ENCODE peak calls at places on chromosome 12, in five cellular contexts. One of them, this sample, is unnamed.

GRCh38 chr12:54725233-54725843 is 77.2 kb upstream of the DCD start:
- DNase-seq in PC-3: peak; percentile 56
- DNase-seq in neural progenitor cell: peak; percentile 60
- DNase-seq in gastrocnemius medialis: no peak
- DNase-seq in upper lobe of right lung: no peak
- DNase-seq in this sample: no peak

GRCh38 chr12:88111074-88111652 is 30.7 kb downstream of the CEP290 start:
- DNase-seq in gastrocnemius medialis: no peak
- DNase-seq in PC-3: peak; percentile 76
- DNase-seq in upper lobe of right lung: no peak
- DNase-seq in neural progenitor cell: peak; percentile 8
- DNase-seq in this sample: no peak

GRCh38 chr12:112680993-112681392 is 110.6 kb upstream of the RPH3A start:
- DNase-seq in upper lobe of right lung: no peak
- DNase-seq in gastrocnemius medialis: no peak
- DNase-seq in PC-3: no peak
- DNase-seq in neural progenitor cell: no peak
- DNase-seq in this sample: no peak

GRCh38 chr12:12008931-12009611 is 61.7 kb upstream of the BCL2L14 start:
- DNase-seq in neural progenitor cell: peak; percentile 90
- DNase-seq in gastrocnemius medialis: no peak
- DNase-seq in PC-3: peak; percentile 88
- DNase-seq in upper lobe of right lung: no peak
- DNase-seq in this sample: no peak

GRCh38 chr12:53345486-53346195 is 9.5 kb upstream of the SP7 start:
- DNase-seq in upper lobe of right lung: no peak
- DNase-seq in PC-3: no peak
- DNase-seq in gastrocnemius medialis: no peak
- DNase-seq in neural progenitor cell: no peak
- DNase-seq in this sample: no peak

GRCh38 chr12:124030008-124030407 is 57.0 kb downstream of the ZNF664 start:
- DNase-seq in PC-3: no peak
- DNase-seq in neural progenitor cell: no peak
- DNase-seq in gastrocnemius medialis: no peak
- DNase-seq in upper lobe of right lung: no peak
- DNase-seq in this sample: no peak

GRCh38 chr12:87982208-87982607 is 47.0 kb downstream of the C12orf50 start:
- DNase-seq in upper lobe of right lung: no peak
- DNase-seq in neural progenitor cell: no peak
- DNase-seq in PC-3: no peak
- DNase-seq in gastrocnemius medialis: no peak
- DNase-seq in this sample: no peak

GRCh38 chr12:130916251-130916911 is 37.3 kb upstream of the ADGRD1 start:
- DNase-seq in PC-3: peak; percentile 80
- DNase-seq in gastrocnemius medialis: peak; percentile 34
- DNase-seq in upper lobe of right lung: peak; percentile 74
- DNase-seq in neural progenitor cell: peak; percentile 88
- DNase-seq in this sample: peak; percentile 80

GRCh38 chr12:116384629-116385485 is 107.4 kb upstream of the MED13L start:
- DNase-seq in gastrocnemius medialis: no peak
- DNase-seq in PC-3: peak; percentile 52
- DNase-seq in upper lobe of right lung: no peak
- DNase-seq in neural progenitor cell: no peak
- DNase-seq in this sample: no peak

GRCh38 chr12:125330645-125331341 is 265.6 kb downstream of the AACS start:
- DNase-seq in gastrocnemius medialis: no peak
- DNase-seq in neural progenitor cell: peak; percentile 91
- DNase-seq in upper lobe of right lung: peak; percentile 80
- DNase-seq in PC-3: peak; percentile 57
- DNase-seq in this sample: peak; percentile 62

GRCh38 chr12:2160043-2160442 is 107.3 kb downstream of the CACNA1C start:
- DNase-seq in gastrocnemius medialis: no peak
- DNase-seq in upper lobe of right lung: no peak
- DNase-seq in neural progenitor cell: no peak
- DNase-seq in PC-3: no peak
- DNase-seq in this sample: no peak

GRCh38 chr12:113818833-113819232 is 147.3 kb downstream of the RBM19 start:
- DNase-seq in gastrocnemius medialis: no peak
- DNase-seq in upper lobe of right lung: no peak
- DNase-seq in neural progenitor cell: peak; percentile 78
- DNase-seq in PC-3: peak; percentile 22
- DNase-seq in this sample: no peak

GRCh38 chr12:38152816-38153736 is 163.5 kb upstream of the ALG10B start:
- DNase-seq in upper lobe of right lung: peak; percentile 40
- DNase-seq in PC-3: no peak
- DNase-seq in gastrocnemius medialis: no peak
- DNase-seq in neural progenitor cell: no peak
- DNase-seq in this sample: no peak

GRCh38 chr12:43004908-43005307 is 415.4 kb upstream of the PRICKLE1 start:
- DNase-seq in gastrocnemius medialis: no peak
- DNase-seq in upper lobe of right lung: no peak
- DNase-seq in neural progenitor cell: peak; percentile 5
- DNase-seq in PC-3: no peak
- DNase-seq in this sample: no peak

GRCh38 chr12:15225136-15225535 is 3.9 kb upstream of the RERG start:
- DNase-seq in PC-3: no peak
- DNase-seq in upper lobe of right lung: no peak
- DNase-seq in neural progenitor cell: no peak
- DNase-seq in gastrocnemius medialis: no peak
- DNase-seq in this sample: no peak

GRCh38 chr12:25904442-25904841 is 54.0 kb upstream of the RASSF8 start:
- DNase-seq in PC-3: peak; percentile 44
- DNase-seq in gastrocnemius medialis: no peak
- DNase-seq in upper lobe of right lung: no peak
- DNase-seq in neural progenitor cell: no peak
- DNase-seq in this sample: no peak

GRCh38 chr12:11812558-11813421 is 163.3 kb downstream of the ETV6 start:
- DNase-seq in PC-3: no peak
- DNase-seq in gastrocnemius medialis: no peak
- DNase-seq in neural progenitor cell: peak; percentile 89
- DNase-seq in upper lobe of right lung: no peak
- DNase-seq in this sample: no peak

GRCh38 chr12:6041891-6042290 is 82.6 kb downstream of the VWF start:
- DNase-seq in gastrocnemius medialis: no peak
- DNase-seq in neural progenitor cell: no peak
- DNase-seq in PC-3: no peak
- DNase-seq in upper lobe of right lung: no peak
- DNase-seq in this sample: no peak

DNA sequence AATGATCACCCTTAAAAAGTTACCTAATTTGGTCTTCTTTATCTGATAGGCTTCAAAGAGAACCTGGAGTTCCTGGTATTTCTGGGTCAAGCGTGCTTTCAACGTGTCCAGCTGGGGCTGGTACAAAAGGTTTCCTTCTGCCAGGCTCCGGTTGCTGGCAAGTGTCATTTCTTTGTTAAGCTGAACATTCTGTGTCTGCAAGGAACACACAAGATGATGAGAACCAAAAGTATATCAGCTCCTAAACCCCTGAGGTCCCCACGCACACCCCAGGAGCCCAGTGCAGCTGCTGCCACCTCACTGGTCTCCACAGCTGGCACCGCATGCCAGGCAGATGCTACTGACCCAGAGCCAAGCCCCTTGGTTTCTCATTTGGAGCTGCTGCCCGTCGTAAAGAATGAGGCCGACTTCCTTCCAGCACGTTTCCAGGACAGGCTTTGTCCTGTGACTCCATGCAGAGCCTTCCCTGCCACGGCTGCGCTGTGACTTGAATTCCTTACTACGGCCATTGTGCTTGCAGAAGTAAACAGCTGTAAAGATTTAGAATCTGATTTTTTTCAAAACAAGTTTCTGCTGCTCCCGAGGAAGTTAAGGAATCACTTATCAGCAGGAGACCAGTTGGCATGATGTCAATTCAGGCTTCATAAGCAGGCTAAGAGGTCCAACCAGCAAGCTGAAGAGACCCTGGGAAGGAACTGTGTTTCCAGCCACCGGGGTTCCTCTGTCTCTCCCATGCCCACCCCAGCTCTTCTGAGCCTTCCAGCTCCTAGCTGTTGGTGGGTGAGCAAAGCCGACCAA is 24.9 kb downstream of the VPS37B start:
- DNase-seq in neural progenitor cell: peak; percentile 80
- DNase-seq in gastrocnemius medialis: no peak
- DNase-seq in PC-3: no peak
- DNase-seq in upper lobe of right lung: peak; percentile 65
- DNase-seq in this sample: no peak
- H3K4me1 ChIP-seq in neural progenitor cell: peaks cover 34% of the 10 kb centered on the region
- H3K4me1 ChIP-seq in gastrocnemius medialis: peaks cover 44% of the 10 kb centered on the region
- H3K4me1 ChIP-seq in PC-3: peaks cover 22% of the 10 kb centered on the region
- H3K4me1 ChIP-seq in upper lobe of right lung: peaks cover 53% of the 10 kb centered on the region
- H3K4me1 ChIP-seq in this sample: peaks cover 90% of the 10 kb centered on the region

DNA sequence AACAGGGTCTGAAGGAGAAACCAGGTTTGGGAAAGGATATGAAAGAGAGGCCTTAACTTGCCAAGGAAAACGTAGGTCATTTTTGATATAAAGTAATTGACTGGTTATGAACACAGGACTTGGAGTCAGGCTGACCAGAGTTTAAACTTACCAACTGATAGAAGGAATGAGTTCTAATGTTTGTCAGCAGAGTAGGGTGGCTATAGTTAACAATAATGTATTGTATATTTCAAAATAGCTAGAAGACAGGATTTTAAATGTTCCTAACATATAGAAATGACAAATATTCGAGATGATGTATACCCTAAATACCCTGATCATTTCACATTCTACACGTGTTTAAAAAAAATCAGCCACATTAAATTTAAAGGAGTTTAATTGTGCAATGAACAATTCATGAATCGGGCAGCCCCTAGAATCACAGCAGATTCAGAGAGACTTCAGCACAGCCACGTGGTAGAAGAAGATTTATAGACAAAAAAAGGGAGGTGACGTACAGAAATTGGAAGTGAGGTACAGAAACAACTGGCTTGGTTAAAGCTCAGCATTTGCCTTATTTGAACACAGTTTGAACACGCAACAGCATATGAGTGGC is 52.5 kb upstream of the PLEKHG7 start:
- DNase-seq in gastrocnemius medialis: no peak
- DNase-seq in neural progenitor cell: no peak
- DNase-seq in upper lobe of right lung: no peak
- DNase-seq in PC-3: no peak
- DNase-seq in this sample: no peak
- TF ChIP-seq CTCF in gastrocnemius medialis: no peak
- TF ChIP-seq CTCF in neural progenitor cell: no peak
- TF ChIP-seq CTCF in upper lobe of right lung: no peak
- TF ChIP-seq CTCF in PC-3: peak; percentile 1
- TF ChIP-seq CTCF in this sample: peak; percentile 0

GRCh38 chr12:104974626-104975290 is 11.4 kb upstream of the NOPCHAP1 start:
- DNase-seq in PC-3: peak; percentile 93
- DNase-seq in neural progenitor cell: no peak
- DNase-seq in upper lobe of right lung: no peak
- DNase-seq in gastrocnemius medialis: no peak
- DNase-seq in this sample: no peak

GRCh38 chr12:104973250-104973649 is 12.9 kb upstream of the NOPCHAP1 start:
- DNase-seq in neural progenitor cell: no peak
- DNase-seq in upper lobe of right lung: no peak
- DNase-seq in PC-3: peak; percentile 48
- DNase-seq in gastrocnemius medialis: no peak
- DNase-seq in this sample: no peak

GRCh38 chr12:104971276-104971675 is 13.2 kb upstream of the SLC41A2 start:
- DNase-seq in gastrocnemius medialis: no peak
- DNase-seq in neural progenitor cell: no peak
- DNase-seq in PC-3: no peak
- DNase-seq in upper lobe of right lung: no peak
- DNase-seq in this sample: no peak

GRCh38 chr12:104976703-104977102 is 9.4 kb upstream of the NOPCHAP1 start:
- DNase-seq in upper lobe of right lung: no peak
- DNase-seq in neural progenitor cell: no peak
- DNase-seq in gastrocnemius medialis: no peak
- DNase-seq in PC-3: no peak
- DNase-seq in this sample: no peak

DNA sequence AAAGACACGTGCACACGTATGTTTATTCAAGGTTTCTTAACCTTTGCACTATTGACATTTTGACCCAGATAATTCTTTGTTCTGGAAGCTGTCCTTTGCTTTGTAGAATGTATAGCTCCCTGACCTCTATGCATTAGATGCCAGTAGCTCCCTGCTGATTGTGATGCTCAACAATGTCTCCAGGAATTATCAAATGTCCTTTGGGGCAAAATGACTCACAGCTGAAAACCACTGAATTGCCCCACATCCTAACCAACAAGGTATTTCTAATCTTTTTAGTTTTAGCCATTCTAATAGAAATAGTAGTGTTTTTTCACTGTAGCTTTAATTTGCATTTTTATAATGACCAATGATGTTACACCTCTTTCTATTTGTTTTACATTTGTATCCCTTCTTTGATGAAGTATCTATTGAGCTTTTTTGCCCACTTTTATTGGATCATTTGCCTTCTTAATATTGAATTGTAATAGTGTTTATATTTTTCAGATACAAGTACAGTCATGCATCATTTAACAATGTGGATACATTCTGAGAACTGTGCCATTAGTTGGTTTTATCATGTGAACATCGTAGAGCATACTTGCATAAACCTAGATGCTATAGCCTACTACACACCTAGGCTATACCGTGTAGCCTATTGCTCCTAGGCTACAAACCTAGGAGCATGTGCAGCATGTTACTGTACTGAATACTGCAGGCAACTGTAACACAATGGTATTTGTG is 10.3 kb upstream of the NOPCHAP1 start:
- DNase-seq in PC-3: peak; percentile 48
- DNase-seq in upper lobe of right lung: no peak
- DNase-seq in neural progenitor cell: no peak
- DNase-seq in gastrocnemius medialis: no peak
- DNase-seq in this sample: no peak
- H3K27ac ChIP-seq in PC-3: no peak overlapping the region
- H3K27ac ChIP-seq in upper lobe of right lung: no peak overlapping the region
- H3K27ac ChIP-seq in neural progenitor cell: no peak overlapping the region
- H3K27ac ChIP-seq in gastrocnemius medialis: no peak overlapping the region
- H3K27ac ChIP-seq in this sample: no peak overlapping the region

DNA sequence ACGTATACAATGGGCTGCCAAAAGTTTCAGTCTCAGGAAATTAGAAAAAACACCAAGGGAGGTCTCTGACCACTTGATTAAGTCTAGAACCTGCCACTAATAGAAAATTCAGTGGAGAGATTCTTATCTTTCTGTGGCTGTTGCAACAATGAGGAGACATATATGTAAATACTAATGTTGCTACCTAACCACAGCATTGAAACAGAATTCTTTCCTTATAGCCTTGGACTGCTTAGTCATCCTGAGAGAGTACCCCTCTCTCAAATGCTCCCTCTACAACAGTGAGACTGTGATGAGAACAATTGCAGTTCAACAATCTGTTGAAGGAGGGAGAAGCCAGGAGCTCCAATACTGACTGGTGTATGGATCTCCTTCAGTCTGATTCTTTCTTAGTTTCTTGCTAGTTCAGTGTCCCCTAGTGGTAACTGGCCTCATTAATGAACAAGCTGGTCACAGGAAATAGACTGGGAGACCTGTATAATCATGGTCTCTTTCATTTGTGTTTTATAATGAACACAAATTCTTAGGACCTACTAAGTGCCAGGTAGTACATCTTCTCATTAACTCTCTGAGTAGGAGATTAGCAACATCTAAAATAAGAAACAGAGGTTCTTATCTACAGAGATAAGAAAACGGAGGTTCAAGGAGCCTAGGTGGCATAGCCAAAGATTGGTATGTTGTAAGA is 164.5 kb downstream of the SLC38A4 start:
- DNase-seq in gastrocnemius medialis: no peak
- DNase-seq in neural progenitor cell: peak; percentile 76
- DNase-seq in upper lobe of right lung: no peak
- DNase-seq in PC-3: peak; percentile 80
- DNase-seq in this sample: no peak
- H3K4me1 ChIP-seq in gastrocnemius medialis: peaks cover 57% of the 10 kb centered on the region
- H3K4me1 ChIP-seq in neural progenitor cell: peaks cover 38% of the 10 kb centered on the region
- H3K4me1 ChIP-seq in upper lobe of right lung: peaks cover 16% of the 10 kb centered on the region
- H3K4me1 ChIP-seq in PC-3: peaks cover 57% of the 10 kb centered on the region
- H3K4me1 ChIP-seq in this sample: peaks cover 43% of the 10 kb centered on the region

GRCh38 chr12:121095544-121096198 is 37.0 kb upstream of the P2RX7 start:
- DNase-seq in gastrocnemius medialis: peak; percentile 25
- DNase-seq in PC-3: peak; percentile 69
- DNase-seq in neural progenitor cell: peak; percentile 86
- DNase-seq in upper lobe of right lung: peak; percentile 87
- DNase-seq in this sample: peak; percentile 78
- TF ChIP-seq CTCF in gastrocnemius medialis: peak; percentile 65
- TF ChIP-seq CTCF in PC-3: peak; percentile 82
- TF ChIP-seq CTCF in neural progenitor cell: peak; percentile 79
- TF ChIP-seq CTCF in upper lobe of right lung: peak; percentile 85
- TF ChIP-seq CTCF in this sample: peak; percentile 82